ENCODE peak calls at places on chromosomes 11 and 22, in six cellular contexts. F is K562, H is H1, Y is HCT116, X is HepG2, Z is GM12878. W is an unnamed sample.
A peak's percentile ranks its signal among the peaks of the same experiment; 100 is the strongest.

GRCh38 chr11:96055706-96056387 is 131.9 kb upstream of the MTMR2 start:
- DNase-seq in H (no peak), Y (no peak), F (no peak), Z (no peak), X (peak; percentile 7), W (peak; percentile 15)

GRCh38 chr11:38460429-38460828 is 1862.4 kb upstream of the RAG2 start:
- DNase-seq in F (no peak), Z (no peak), H (no peak), Y (no peak), X (no peak), W (no peak)

GRCh38 chr22:21939392-21940319 is 13.0 kb downstream of the PPM1F start:
- DNase-seq in Y (no peak), X (no peak), F (no peak), Z (no peak), H (no peak), W (no peak)

GRCh38 chr11:75474878-75475766 is 42.1 kb upstream of the KLHL35 start:
- DNase-seq in Z (no peak), Y (no peak), H (peak; percentile 38), X (no peak), F (peak; percentile 91), W (peak; percentile 56)

GRCh38 chr11:69921429-69922014 is 102.3 kb upstream of the FGF3 start:
- DNase-seq in Z (no peak), F (no peak), Y (no peak), H (no peak), X (no peak), W (no peak)

GRCh38 chr22:46878549-46878948 is 116.1 kb downstream of the TBC1D22A start:
- DNase-seq in Y (no peak), H (no peak), Z (no peak), X (no peak), F (peak; percentile 41), W (no peak)

GRCh38 chr11:15621565-15621964 is 506.8 kb downstream of the INSC start:
- DNase-seq in X (no peak), F (no peak), H (no peak), Z (no peak), Y (no peak), W (no peak)

GRCh38 chr22:27718186-27719032 is 83.1 kb downstream of the MN1 start:
- DNase-seq in Z (no peak), H (no peak), F (peak; percentile 80), X (peak; percentile 25), Y (peak; percentile 87), W (no peak)

GRCh38 chr11:117523680-117524079 is 196.0 kb downstream of the CEP164 start:
- DNase-seq in X (no peak), F (no peak), Z (no peak), H (no peak), Y (no peak), W (no peak)

DNA sequence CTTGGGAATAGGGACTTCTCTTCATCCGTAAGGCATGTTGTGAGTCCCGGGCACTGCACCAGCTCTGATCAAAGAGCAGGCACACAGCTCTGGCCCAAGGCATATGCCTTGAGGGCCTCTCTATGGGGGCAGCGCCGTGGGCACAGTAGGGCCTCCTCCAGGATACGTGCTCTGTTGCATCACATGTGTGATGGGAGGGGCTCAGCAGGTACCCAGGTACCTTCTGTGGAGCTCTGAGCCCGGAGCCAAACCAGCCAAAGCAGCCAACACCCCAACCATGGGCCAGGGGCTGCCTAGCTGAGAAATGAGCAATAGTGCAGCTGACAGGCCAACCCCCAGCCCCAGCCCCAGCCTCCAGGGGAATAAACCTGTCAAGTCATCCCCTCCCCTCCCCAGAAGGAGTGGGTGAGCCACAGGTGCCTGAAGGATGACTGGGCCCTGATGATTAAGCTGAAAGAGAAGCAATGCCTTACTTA is 79.7 kb upstream of the SHISAL1 start:
- DNase-seq in Y (no peak), F (no peak), H (no peak), Z (no peak), X (no peak), W (no peak)
- TF ChIP-seq ZNF274 in Y (no peak), F (no peak), H (no peak), Z (no peak), X (no peak), W (no peak)

GRCh38 chr11:107704432-107704831 is 7.4 kb downstream of the SLN start:
- DNase-seq in Z (no peak), X (no peak), H (no peak), F (no peak), Y (no peak), W (no peak)
- H3K9ac ChIP-seq in Z (no peak overlapping the region), X (no peak overlapping the region), H (no peak overlapping the region), F (no peak overlapping the region), Y (no peak overlapping the region), W (no peak overlapping the region)

GRCh38 chr11:66015936-66016792 is 4.4 kb downstream of the CST6 start:
- DNase-seq in Z (no peak), Y (no peak), H (no peak), X (no peak), F (no peak), W (no peak)
- H3K4me1 ChIP-seq in Z (no peaks in the 10 kb centered on the region), Y (peaks cover 55% of the 10 kb centered on the region), H (peaks cover 6% of the 10 kb centered on the region), X (peaks cover 1% of the 10 kb centered on the region), F (peaks cover 29% of the 10 kb centered on the region), W (peaks cover 7% of the 10 kb centered on the region)

GRCh38 chr11:66617148-66617814 is 851 bp downstream of the RBM14 start:
- DNase-seq in H (no peak), Y (no peak), Z (no peak), F (no peak), X (no peak), W (no peak)

GRCh38 chr11:66614073-66614472 is 2.4 kb upstream of the RBM14 start:
- DNase-seq in X (no peak), Y (no peak), Z (no peak), H (no peak), F (no peak), W (no peak)

GRCh38 chr11:66616379-66617147 is at the start of gene RBM14:
- DNase-seq in Z (peak; percentile 97), H (peak; percentile 96), Y (peak; percentile 98), F (peak; percentile 99), X (peak; percentile 99), W (peak; percentile 100)

GRCh38 chr11:66624450-66624849 is 8.0 kb downstream of the RBM14 start:
- DNase-seq in H (no peak), Z (no peak), F (no peak), Y (no peak), X (no peak), W (no peak)

DNA sequence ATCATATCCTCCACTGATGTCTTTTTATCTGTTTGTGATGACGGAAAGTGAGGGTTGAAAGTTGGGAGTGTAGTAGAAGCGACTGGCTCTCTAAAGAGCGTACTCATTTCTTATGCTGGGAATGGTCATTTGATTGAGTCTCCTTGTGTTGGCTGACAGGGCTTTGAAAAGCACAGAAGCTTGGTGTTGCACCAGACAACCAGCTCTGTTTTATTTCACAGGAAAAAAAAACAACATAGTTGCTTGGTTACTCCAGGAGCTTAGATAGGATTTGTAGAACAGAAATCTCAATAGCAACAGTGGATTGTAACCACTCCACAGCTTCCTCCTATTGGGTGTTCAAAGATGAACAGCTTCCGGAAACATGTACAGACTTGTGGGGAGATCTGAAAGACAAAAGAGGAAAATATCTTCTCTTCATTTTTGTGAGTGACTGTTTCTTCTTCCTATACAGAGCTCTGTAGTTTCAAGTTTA is 2.7 kb downstream of the RBM14 start:
- DNase-seq in H (no peak), X (no peak), F (no peak), Z (no peak), Y (no peak), W (no peak)
- TF ChIP-seq ZNF274 in H (no peak), X (no peak), F (no peak), Z (no peak), Y (no peak), W (no peak)

DNA sequence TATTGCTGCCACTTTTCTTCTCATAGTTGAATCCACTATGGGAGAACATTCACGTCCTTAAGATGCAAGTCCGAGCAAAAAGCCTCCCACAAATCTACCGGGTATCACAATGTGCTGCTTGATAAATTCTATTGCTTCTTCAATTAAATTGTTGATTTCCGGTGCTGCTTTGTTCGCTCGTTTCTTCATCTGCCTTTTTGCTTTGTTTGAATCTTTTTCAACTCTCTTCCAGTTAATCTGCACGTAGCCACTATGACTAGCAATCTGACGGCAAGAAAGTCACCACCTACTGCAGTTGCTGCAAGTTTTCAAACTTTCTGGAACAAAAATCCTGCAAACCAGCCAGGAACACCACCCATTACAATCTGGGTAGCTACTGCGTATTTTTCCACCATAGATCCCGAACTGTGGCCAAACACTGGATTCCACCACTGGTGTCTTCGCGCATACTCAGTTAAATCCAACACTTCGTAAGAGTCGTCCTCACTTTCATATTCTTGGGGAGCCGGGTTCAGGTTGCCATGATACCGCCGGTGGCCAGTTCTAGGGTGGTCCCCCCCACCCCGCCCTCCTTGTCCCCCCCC is 59.1 kb downstream of the CLMP start:
- DNase-seq in F (no peak), X (no peak), H (no peak), Z (no peak), Y (no peak), W (no peak)
- H3K9ac ChIP-seq in F (no peak overlapping the region), X (no peak overlapping the region), H (no peak overlapping the region), Z (no peak overlapping the region), Y (no peak overlapping the region), W (no peak overlapping the region)

GRCh38 chr11:47144541-47144940 is 32.1 kb downstream of the ARFGAP2 start:
- DNase-seq in Y (no peak), H (no peak), Z (no peak), F (no peak), X (no peak), W (no peak)

GRCh38 chr11:47147250-47147649 is 29.4 kb downstream of the ARFGAP2 start:
- DNase-seq in Y (no peak), X (no peak), Z (no peak), H (no peak), F (no peak), W (no peak)

GRCh38 chr11:47139878-47140277 is 36.8 kb downstream of the ARFGAP2 start:
- DNase-seq in Y (no peak), Z (no peak), F (no peak), X (no peak), H (no peak), W (no peak)

GRCh38 chr11:47148274-47148673 is 28.4 kb downstream of the ARFGAP2 start:
- DNase-seq in Y (no peak), F (no peak), Z (no peak), H (no peak), X (no peak), W (no peak)

DNA sequence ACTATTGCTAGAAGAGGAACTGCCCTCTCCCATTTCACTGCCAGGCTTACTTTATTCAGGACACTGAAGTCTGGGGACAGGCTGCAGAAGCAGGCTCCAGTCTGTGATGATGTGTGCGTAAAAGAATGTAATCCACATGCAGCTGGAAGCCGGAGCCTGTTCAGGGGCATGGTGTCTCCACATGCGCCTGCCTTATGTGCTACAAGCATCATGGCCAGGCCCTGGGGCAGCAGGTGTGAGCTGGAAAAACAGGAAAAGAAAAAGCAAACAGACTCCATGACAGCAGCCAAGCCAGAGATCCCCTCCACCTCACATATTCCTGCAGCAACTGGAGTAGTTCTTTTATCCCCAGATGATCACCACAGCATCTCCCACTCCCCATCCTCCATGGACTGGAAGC is 33.4 kb downstream of the ARFGAP2 start:
- DNase-seq in Y (no peak), X (no peak), H (no peak), F (no peak), Z (no peak), W (no peak)
- H3K4me1 ChIP-seq in Y (no peaks in the 10 kb centered on the region), X (no peaks in the 10 kb centered on the region), H (no peaks in the 10 kb centered on the region), F (no peaks in the 10 kb centered on the region), Z (no peaks in the 10 kb centered on the region), W (no peaks in the 10 kb centered on the region)

W was measured in NT2/D1.